ENCODE peak calls at places on chromosomes 1 and 21, in eight cellular contexts. One of them, this sample, is unnamed.
A peak's percentile ranks its signal among the peaks of the same experiment; 100 is the strongest.

GRCh38 chr1:238752332-238752731 is 634.0 kb upstream of the CHRM3 start:
- DNase-seq in brain microvascular endothelial cell: no peak
- DNase-seq in CD8-positive, alpha-beta T cell: no peak
- DNase-seq in mammary epithelial cell: no peak
- DNase-seq in HL-60: no peak
- DNase-seq in fibroblast of pulmonary artery: no peak
- DNase-seq in transverse colon: no peak
- DNase-seq in cardiac muscle cell: no peak
- DNase-seq in this sample: peak; percentile 20

GRCh38 chr1:232532901-232533300 is 97.0 kb downstream of the SIPA1L2 start:
- DNase-seq in transverse colon: no peak
- DNase-seq in HL-60: no peak
- DNase-seq in cardiac muscle cell: no peak
- DNase-seq in CD8-positive, alpha-beta T cell: no peak
- DNase-seq in fibroblast of pulmonary artery: no peak
- DNase-seq in mammary epithelial cell: no peak
- DNase-seq in brain microvascular endothelial cell: no peak
- DNase-seq in this sample: no peak

GRCh38 chr1:29352719-29353420 is 116.5 kb downstream of the PTPRU start:
- DNase-seq in transverse colon: no peak
- DNase-seq in mammary epithelial cell: no peak
- DNase-seq in cardiac muscle cell: no peak
- DNase-seq in CD8-positive, alpha-beta T cell: no peak
- DNase-seq in HL-60: no peak
- DNase-seq in brain microvascular endothelial cell: no peak
- DNase-seq in fibroblast of pulmonary artery: no peak
- DNase-seq in this sample: no peak

GRCh38 chr21:38269567-38269917 is 12.8 kb downstream of the KCNJ15 start:
- DNase-seq in mammary epithelial cell: no peak
- DNase-seq in HL-60: no peak
- DNase-seq in fibroblast of pulmonary artery: no peak
- DNase-seq in transverse colon: no peak
- DNase-seq in CD8-positive, alpha-beta T cell: no peak
- DNase-seq in brain microvascular endothelial cell: no peak
- DNase-seq in cardiac muscle cell: no peak
- DNase-seq in this sample: no peak

GRCh38 chr1:157490337-157491165 is 61.8 kb downstream of the FCRL5 start:
- DNase-seq in HL-60: no peak
- DNase-seq in fibroblast of pulmonary artery: peak; percentile 63
- DNase-seq in transverse colon: peak; percentile 88
- DNase-seq in brain microvascular endothelial cell: peak; percentile 72
- DNase-seq in cardiac muscle cell: peak; percentile 72
- DNase-seq in CD8-positive, alpha-beta T cell: no peak
- DNase-seq in mammary epithelial cell: peak; percentile 40
- DNase-seq in this sample: no peak

GRCh38 chr1:6070450-6070974 is 24.8 kb downstream of the KCNAB2 start:
- DNase-seq in transverse colon: no peak
- DNase-seq in fibroblast of pulmonary artery: no peak
- DNase-seq in CD8-positive, alpha-beta T cell: no peak
- DNase-seq in mammary epithelial cell: no peak
- DNase-seq in brain microvascular endothelial cell: no peak
- DNase-seq in cardiac muscle cell: no peak
- DNase-seq in HL-60: no peak
- DNase-seq in this sample: no peak

GRCh38 chr1:157963713-157964112 is 29.7 kb upstream of the KIRREL1 start:
- DNase-seq in mammary epithelial cell: peak; percentile 60
- DNase-seq in HL-60: no peak
- DNase-seq in cardiac muscle cell: peak; percentile 80
- DNase-seq in transverse colon: peak; percentile 73
- DNase-seq in fibroblast of pulmonary artery: peak; percentile 80
- DNase-seq in brain microvascular endothelial cell: peak; percentile 43
- DNase-seq in CD8-positive, alpha-beta T cell: peak; percentile 69
- DNase-seq in this sample: no peak

GRCh38 chr1:23023174-23023573 is 3.9 kb downstream of the KDM1A start:
- DNase-seq in cardiac muscle cell: no peak
- DNase-seq in brain microvascular endothelial cell: no peak
- DNase-seq in HL-60: no peak
- DNase-seq in transverse colon: no peak
- DNase-seq in fibroblast of pulmonary artery: no peak
- DNase-seq in CD8-positive, alpha-beta T cell: no peak
- DNase-seq in mammary epithelial cell: no peak
- DNase-seq in this sample: no peak

GRCh38 chr1:234942869-234943501 is 185.7 kb downstream of the TOMM20 start:
- DNase-seq in brain microvascular endothelial cell: no peak
- DNase-seq in CD8-positive, alpha-beta T cell: no peak
- DNase-seq in fibroblast of pulmonary artery: no peak
- DNase-seq in cardiac muscle cell: no peak
- DNase-seq in HL-60: no peak
- DNase-seq in transverse colon: no peak
- DNase-seq in mammary epithelial cell: no peak
- DNase-seq in this sample: no peak

GRCh38 chr1:228494391-228494790 is 7.2 kb downstream of the RNF187 start:
- DNase-seq in CD8-positive, alpha-beta T cell: no peak
- DNase-seq in cardiac muscle cell: no peak
- DNase-seq in fibroblast of pulmonary artery: no peak
- DNase-seq in HL-60: no peak
- DNase-seq in transverse colon: no peak
- DNase-seq in mammary epithelial cell: no peak
- DNase-seq in brain microvascular endothelial cell: no peak
- DNase-seq in this sample: no peak

GRCh38 chr1:5933050-5933449 is 59.2 kb downstream of the NPHP4 start:
- DNase-seq in CD8-positive, alpha-beta T cell: no peak
- DNase-seq in HL-60: no peak
- DNase-seq in fibroblast of pulmonary artery: no peak
- DNase-seq in cardiac muscle cell: no peak
- DNase-seq in mammary epithelial cell: no peak
- DNase-seq in transverse colon: no peak
- DNase-seq in brain microvascular endothelial cell: no peak
- DNase-seq in this sample: no peak

GRCh38 chr1:228226956-228227791 is 19.3 kb downstream of the OBSCN start:
- DNase-seq in brain microvascular endothelial cell: peak; percentile 20
- DNase-seq in CD8-positive, alpha-beta T cell: no peak
- DNase-seq in cardiac muscle cell: peak; percentile 67
- DNase-seq in HL-60: no peak
- DNase-seq in transverse colon: peak; percentile 57
- DNase-seq in mammary epithelial cell: no peak
- DNase-seq in fibroblast of pulmonary artery: peak; percentile 16
- DNase-seq in this sample: no peak

GRCh38 chr1:244239261-244239770 is 188.2 kb downstream of the ZBTB18 start:
- DNase-seq in CD8-positive, alpha-beta T cell: no peak
- DNase-seq in brain microvascular endothelial cell: no peak
- DNase-seq in cardiac muscle cell: no peak
- DNase-seq in transverse colon: no peak
- DNase-seq in fibroblast of pulmonary artery: no peak
- DNase-seq in HL-60: no peak
- DNase-seq in mammary epithelial cell: peak; percentile 76
- DNase-seq in this sample: no peak

GRCh38 chr1:205438213-205439158 is 16.6 kb upstream of the LEMD1 start:
- DNase-seq in HL-60: no peak
- DNase-seq in brain microvascular endothelial cell: peak; percentile 72
- DNase-seq in CD8-positive, alpha-beta T cell: no peak
- DNase-seq in cardiac muscle cell: peak; percentile 88
- DNase-seq in transverse colon: peak; percentile 87
- DNase-seq in mammary epithelial cell: peak; percentile 53
- DNase-seq in fibroblast of pulmonary artery: peak; percentile 88
- DNase-seq in this sample: no peak

GRCh38 chr1:230587056-230587455 is 55.2 kb upstream of the COG2 start:
- DNase-seq in transverse colon: no peak
- DNase-seq in cardiac muscle cell: no peak
- DNase-seq in CD8-positive, alpha-beta T cell: no peak
- DNase-seq in mammary epithelial cell: no peak
- DNase-seq in fibroblast of pulmonary artery: no peak
- DNase-seq in brain microvascular endothelial cell: no peak
- DNase-seq in HL-60: no peak
- DNase-seq in this sample: no peak

GRCh38 chr1:230584660-230585059 is 57.6 kb upstream of the COG2 start:
- DNase-seq in fibroblast of pulmonary artery: no peak
- DNase-seq in HL-60: no peak
- DNase-seq in CD8-positive, alpha-beta T cell: no peak
- DNase-seq in mammary epithelial cell: no peak
- DNase-seq in transverse colon: no peak
- DNase-seq in brain microvascular endothelial cell: no peak
- DNase-seq in cardiac muscle cell: no peak
- DNase-seq in this sample: no peak

GRCh38 chr1:230578621-230579020 is 63.7 kb upstream of the COG2 start:
- DNase-seq in transverse colon: no peak
- DNase-seq in CD8-positive, alpha-beta T cell: no peak
- DNase-seq in fibroblast of pulmonary artery: no peak
- DNase-seq in cardiac muscle cell: no peak
- DNase-seq in brain microvascular endothelial cell: no peak
- DNase-seq in HL-60: no peak
- DNase-seq in mammary epithelial cell: no peak
- DNase-seq in this sample: no peak

GRCh38 chr1:230577537-230577936 is 64.7 kb upstream of the COG2 start:
- DNase-seq in HL-60: no peak
- DNase-seq in transverse colon: no peak
- DNase-seq in cardiac muscle cell: no peak
- DNase-seq in brain microvascular endothelial cell: no peak
- DNase-seq in CD8-positive, alpha-beta T cell: no peak
- DNase-seq in fibroblast of pulmonary artery: no peak
- DNase-seq in mammary epithelial cell: no peak
- DNase-seq in this sample: no peak

DNA sequence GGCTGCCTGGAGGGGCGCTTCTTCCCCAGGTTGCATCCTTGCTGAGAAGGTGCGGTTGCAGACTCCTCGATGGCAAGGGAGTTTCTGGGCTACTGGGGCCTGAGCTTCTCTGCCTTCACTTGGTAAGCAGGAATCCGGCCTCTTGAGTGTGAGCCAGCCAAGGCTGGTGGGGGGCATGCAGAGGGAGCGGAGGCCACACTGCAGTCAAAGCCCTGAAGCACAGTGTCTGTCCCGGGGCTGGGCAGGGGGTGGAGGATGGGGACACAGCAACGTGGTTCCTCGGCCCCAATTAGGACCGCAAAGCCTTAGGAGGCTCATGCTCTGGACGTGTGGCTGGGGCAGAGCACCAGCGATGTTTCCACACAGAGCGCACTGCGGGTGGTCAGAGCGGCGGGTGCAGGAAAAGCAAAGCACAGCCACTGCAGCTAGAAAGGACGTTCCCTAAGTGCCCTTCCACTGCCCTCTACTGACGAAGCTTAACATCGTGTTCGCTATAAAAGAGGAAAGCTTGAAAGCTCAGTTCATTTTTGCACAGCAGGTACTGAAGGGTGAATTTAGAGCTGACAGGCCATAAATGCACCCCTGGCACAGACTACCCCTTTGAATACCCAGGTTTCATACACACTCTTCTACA is 60.7 kb upstream of the COG2 start:
- DNase-seq in brain microvascular endothelial cell: no peak
- DNase-seq in cardiac muscle cell: peak; percentile 3
- DNase-seq in CD8-positive, alpha-beta T cell: no peak
- DNase-seq in HL-60: no peak
- DNase-seq in transverse colon: no peak
- DNase-seq in mammary epithelial cell: no peak
- DNase-seq in fibroblast of pulmonary artery: no peak
- DNase-seq in this sample: no peak
- TF ChIP-seq CTCF in brain microvascular endothelial cell: peak; percentile 12
- TF ChIP-seq CTCF in cardiac muscle cell: no peak
- TF ChIP-seq CTCF in CD8-positive, alpha-beta T cell: no peak
- TF ChIP-seq CTCF in HL-60: peak; percentile 9
- TF ChIP-seq CTCF in transverse colon: no peak
- TF ChIP-seq CTCF in mammary epithelial cell: no peak
- TF ChIP-seq CTCF in fibroblast of pulmonary artery: no peak
- TF ChIP-seq CTCF in this sample: no peak

DNA sequence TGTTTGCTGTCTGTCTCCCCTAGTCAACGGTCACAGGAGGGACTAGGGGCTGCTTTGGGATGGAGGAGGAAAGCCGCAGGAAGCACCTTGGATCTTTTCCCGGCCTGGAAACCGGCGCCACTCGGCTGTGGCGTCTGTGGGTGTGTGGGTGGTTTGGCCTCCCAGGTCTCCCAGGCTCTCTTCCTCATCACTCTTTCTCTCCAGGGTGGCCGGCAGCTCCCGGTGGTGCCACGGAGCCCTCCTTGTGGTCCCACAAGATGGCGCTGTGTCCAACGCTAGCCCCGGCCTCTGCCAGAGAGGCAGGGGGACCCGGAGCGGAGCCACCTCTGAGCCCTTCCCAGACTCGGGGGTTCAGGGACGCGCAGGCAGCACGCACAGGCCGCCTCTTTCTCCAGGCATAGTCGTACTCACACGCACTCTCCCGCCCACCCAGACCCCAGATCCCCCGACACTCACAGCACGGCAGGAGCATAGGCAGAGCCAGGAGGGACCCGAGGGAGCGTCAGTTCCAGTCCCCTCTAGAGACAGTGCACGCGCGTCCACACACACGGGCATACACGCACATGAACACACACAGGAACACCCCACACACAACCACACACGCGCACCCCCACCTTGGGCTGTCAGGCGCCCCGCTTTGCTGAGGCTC is 31.2 kb downstream of the CDCP2 start:
- DNase-seq in HL-60: peak; percentile 62
- DNase-seq in brain microvascular endothelial cell: peak; percentile 78
- DNase-seq in fibroblast of pulmonary artery: peak; percentile 85
- DNase-seq in cardiac muscle cell: peak; percentile 88
- DNase-seq in CD8-positive, alpha-beta T cell: peak; percentile 81
- DNase-seq in transverse colon: peak; percentile 85
- DNase-seq in mammary epithelial cell: peak; percentile 44
- DNase-seq in this sample: peak; percentile 31
- H3K4me3 ChIP-seq in HL-60: no peak overlapping the region
- H3K4me3 ChIP-seq in brain microvascular endothelial cell: peak overlapping the region; percentile 31
- H3K4me3 ChIP-seq in fibroblast of pulmonary artery: peak overlapping the region; percentile 19
- H3K4me3 ChIP-seq in cardiac muscle cell: no peak overlapping the region
- H3K4me3 ChIP-seq in CD8-positive, alpha-beta T cell: no peak overlapping the region
- H3K4me3 ChIP-seq in transverse colon: peak overlapping the region; percentile 34
- H3K4me3 ChIP-seq in mammary epithelial cell: no peak overlapping the region
- H3K4me3 ChIP-seq in this sample: peak overlapping the region; percentile 11

GRCh38 chr1:19153169-19153568 is 56.9 kb downstream of the UBR4 start:
- DNase-seq in fibroblast of pulmonary artery: no peak
- DNase-seq in transverse colon: no peak
- DNase-seq in brain microvascular endothelial cell: no peak
- DNase-seq in cardiac muscle cell: no peak
- DNase-seq in mammary epithelial cell: no peak
- DNase-seq in CD8-positive, alpha-beta T cell: no peak
- DNase-seq in HL-60: no peak
- DNase-seq in this sample: no peak
- TF ChIP-seq CTCF in fibroblast of pulmonary artery: no peak
- TF ChIP-seq CTCF in transverse colon: no peak
- TF ChIP-seq CTCF in brain microvascular endothelial cell: peak; percentile 25
- TF ChIP-seq CTCF in cardiac muscle cell: no peak
- TF ChIP-seq CTCF in mammary epithelial cell: no peak
- TF ChIP-seq CTCF in CD8-positive, alpha-beta T cell: no peak
- TF ChIP-seq CTCF in HL-60: no peak
- TF ChIP-seq CTCF in this sample: peak; percentile 5

DNA sequence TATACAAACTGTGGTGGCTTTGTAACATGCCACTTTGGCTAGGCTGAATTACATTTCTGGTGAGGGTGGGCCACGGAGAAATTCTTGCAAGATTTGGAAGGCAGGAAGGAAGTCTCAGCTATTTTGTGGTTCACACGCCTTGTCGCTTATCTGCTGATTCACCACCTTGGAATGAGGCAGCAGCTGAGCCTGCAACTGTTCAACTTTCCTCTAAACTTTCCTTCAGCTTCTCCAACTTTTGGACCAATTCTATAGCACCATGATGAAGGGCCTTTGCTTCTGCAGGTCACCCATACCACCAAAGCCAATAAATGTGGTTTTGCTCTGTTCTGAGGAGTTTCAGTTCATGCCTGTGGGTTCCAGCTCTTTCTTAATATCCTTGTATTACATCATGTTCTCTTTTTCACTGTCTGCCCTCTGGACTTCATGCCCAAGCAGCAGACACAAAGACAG is 337.6 kb upstream of the SNX7 start:
- DNase-seq in CD8-positive, alpha-beta T cell: peak; percentile 50
- DNase-seq in brain microvascular endothelial cell: peak; percentile 96
- DNase-seq in cardiac muscle cell: peak; percentile 99
- DNase-seq in HL-60: peak; percentile 74
- DNase-seq in transverse colon: peak; percentile 19
- DNase-seq in mammary epithelial cell: peak; percentile 89
- DNase-seq in fibroblast of pulmonary artery: peak; percentile 98
- DNase-seq in this sample: peak; percentile 98
- H3K4me3 ChIP-seq in CD8-positive, alpha-beta T cell: no peak overlapping the region
- H3K4me3 ChIP-seq in brain microvascular endothelial cell: no peak overlapping the region
- H3K4me3 ChIP-seq in cardiac muscle cell: no peak overlapping the region
- H3K4me3 ChIP-seq in HL-60: no peak overlapping the region
- H3K4me3 ChIP-seq in transverse colon: no peak overlapping the region
- H3K4me3 ChIP-seq in mammary epithelial cell: no peak overlapping the region
- H3K4me3 ChIP-seq in fibroblast of pulmonary artery: no peak overlapping the region
- H3K4me3 ChIP-seq in this sample: no peak overlapping the region

This sample was measured in AG09309.